ENCODE peak calls at places on chromosome 15, in nine cellular contexts. O is RPMI8226, Y is progenitor cell of endocrine pancreas, P is KBM-7, S is NCI-H748 treated with DMSO at 0.1 percent for 48 hours, X is breast epithelium, V is caudate nucleus, U is COR-L47, A is aorta. K is an unnamed sample.

GRCh38 chr15:80536231-80536630 is 132.0 kb downstream of the ARNT2 start:
- DNase-seq in S (peak; percentile 91), O (no peak), Y (no peak), P (no peak), A (no peak), U (peak; percentile 92), V (no peak), X (no peak), K (no peak)

GRCh38 chr15:90121086-90121485 is 18.8 kb upstream of the IDH2 start:
- DNase-seq in Y (no peak), A (no peak), X (no peak), V (no peak), P (no peak), U (no peak), S (no peak), O (no peak), K (peak; percentile 74)

GRCh38 chr15:66094331-66094730 is 159.2 kb downstream of the MEGF11 start:
- DNase-seq in X (no peak), V (no peak), A (no peak), O (no peak), Y (no peak), S (no peak), P (no peak), U (no peak), K (no peak)

GRCh38 chr15:74730619-74731316 is 5.4 kb upstream of the CYP1A1 start:
- DNase-seq in X (no peak), V (no peak), O (no peak), P (no peak), U (no peak), S (no peak), Y (no peak), A (no peak), K (no peak)

GRCh38 chr15:100653608-100654007 is 51.2 kb downstream of the ASB7 start:
- DNase-seq in P (no peak), S (no peak), X (no peak), A (no peak), O (no peak), Y (no peak), U (no peak), V (no peak), K (no peak)

GRCh38 chr15:30065025-30065801 is 17.5 kb upstream of the GOLGA8J start:
- DNase-seq in P (no peak), A (no peak), O (no peak), X (peak; percentile 34), V (no peak), U (no peak), S (no peak), Y (no peak), K (no peak)

GRCh38 chr15:85109333-85109732 is 127.7 kb downstream of the PDE8A start:
- DNase-seq in S (no peak), Y (no peak), V (no peak), O (no peak), X (no peak), U (no peak), P (no peak), A (no peak), K (no peak)

GRCh38 chr15:73952171-73952912 is 26.1 kb downstream of the LOXL1 start:
- DNase-seq in S (no peak), P (no peak), V (no peak), O (no peak), X (no peak), Y (no peak), U (no peak), A (peak; percentile 60), K (no peak)